ENCODE peak calls at places on chromosomes 11 and 22, in five cellular contexts. G is stimulated activated CD8-positive, alpha-beta memory T cell treated with anti-CD3 and anti-CD28 coated beads, Interleukin-15, amount 100 ng/mL, for 24 hours; X is AG04449; M is anterior cingulate cortex; D is stimulated activated naive CD8-positive, alpha-beta T cell treated with anti-CD3 and anti-CD28 coated beads, Interleukin-15, amount 100 ng/mL, for 72 hours. A is an unnamed sample.

GRCh38 chr11:44583353-44583669 is 17.8 kb downstream of the CD82 start:
- DNase-seq in G (no peak), X (no peak), M (no peak), D (no peak), A (no peak)

GRCh38 chr11:96361778-96362177 is 18.8 kb upstream of the MAML2 start:
- DNase-seq in G (no peak), X (no peak), D (no peak), M (no peak), A (peak; percentile 38)

GRCh38 chr11:567629-568258 is 7.0 kb downstream of the RASSF7 start:
- DNase-seq in D (no peak), M (no peak), G (no peak), X (no peak), A (no peak)

GRCh38 chr11:838441-839279 is 3.7 kb downstream of the POLR2L start:
- DNase-seq in X (no peak), G (no peak), M (no peak), D (no peak), A (peak; percentile 94)

GRCh38 chr11:10325398-10326079 is 20.7 kb downstream of the ADM start:
- DNase-seq in M (no peak), G (no peak), D (no peak), X (no peak), A (no peak)

GRCh38 chr11:9957072-9957471 is 293.2 kb downstream of the SWAP70 start:
- DNase-seq in D (no peak), X (no peak), G (no peak), M (no peak), A (no peak)

GRCh38 chr11:80844110-80844509 is 1403.3 kb upstream of the TENM4 start:
- DNase-seq in X (no peak), D (no peak), G (no peak), M (no peak), A (no peak)

GRCh38 chr22:49156662-49157285 is 670.9 kb downstream of the BRD1 start:
- DNase-seq in X (no peak), M (no peak), G (no peak), D (no peak), A (peak; percentile 53)

GRCh38 chr11:1197886-1198765 is 24.7 kb upstream of the MUC5B start:
- DNase-seq in M (no peak), X (no peak), D (no peak), G (no peak), A (peak; percentile 64)

GRCh38 chr22:26956346-26956745 is 299.0 kb downstream of the MIAT start:
- DNase-seq in D (no peak), M (no peak), G (no peak), X (no peak), A (no peak)

GRCh38 chr11:12786891-12787290 is 112.7 kb downstream of the TEAD1 start:
- DNase-seq in G (no peak), D (no peak), X (no peak), M (no peak), A (no peak)

GRCh38 chr11:76748931-76749330 is 34.2 kb upstream of the TSKU start:
- DNase-seq in M (no peak), D (no peak), X (no peak), G (no peak), A (no peak)

GRCh38 chr11:12087075-12087775 is 23.2 kb upstream of the MICAL2 start:
- DNase-seq in M (no peak), X (no peak), G (no peak), D (peak; percentile 56), A (peak; percentile 48)

GRCh38 chr22:49203091-49203862 is 624.4 kb downstream of the BRD1 start:
- DNase-seq in M (no peak), G (no peak), X (no peak), D (no peak), A (peak; percentile 36)

A was measured in osteoblast.